ENCODE peak calls at places on chromosomes 11 and 22, in nine cellular contexts. One of them, this sample, is unnamed.

GRCh38 chr11:17524221-17524620 is 20.0 kb downstream of the USH1C start:
- DNase-seq in CD4-positive, alpha-beta memory T cell: no peak
- DNase-seq in heart right ventricle: no peak
- DNase-seq in mammary epithelial cell: no peak
- DNase-seq in ascending aorta: no peak
- DNase-seq in transverse colon: no peak
- DNase-seq in effector memory CD4-positive, alpha-beta T cell: no peak
- DNase-seq in HCT116: no peak
- DNase-seq in tibial nerve: no peak
- DNase-seq in this sample: no peak

GRCh38 chr11:64409707-64410395 is 50.9 kb downstream of the RPS6KA4 start:
- DNase-seq in CD4-positive, alpha-beta memory T cell: no peak
- DNase-seq in heart right ventricle: no peak
- DNase-seq in mammary epithelial cell: no peak
- DNase-seq in ascending aorta: no peak
- DNase-seq in transverse colon: peak; percentile 26
- DNase-seq in effector memory CD4-positive, alpha-beta T cell: no peak
- DNase-seq in HCT116: no peak
- DNase-seq in tibial nerve: no peak
- DNase-seq in this sample: no peak

GRCh38 chr11:68012843-68013610 is 2.9 kb downstream of the ALDH3B1 start:
- DNase-seq in CD4-positive, alpha-beta memory T cell: no peak
- DNase-seq in heart right ventricle: no peak
- DNase-seq in mammary epithelial cell: peak; percentile 91
- DNase-seq in ascending aorta: no peak
- DNase-seq in transverse colon: no peak
- DNase-seq in effector memory CD4-positive, alpha-beta T cell: no peak
- DNase-seq in HCT116: peak; percentile 80
- DNase-seq in tibial nerve: peak; percentile 51
- DNase-seq in this sample: no peak

GRCh38 chr11:61082161-61082870 is 20.0 kb upstream of the CD5 start:
- DNase-seq in CD4-positive, alpha-beta memory T cell: no peak
- DNase-seq in heart right ventricle: no peak
- DNase-seq in mammary epithelial cell: no peak
- DNase-seq in ascending aorta: no peak
- DNase-seq in transverse colon: no peak
- DNase-seq in effector memory CD4-positive, alpha-beta T cell: no peak
- DNase-seq in HCT116: no peak
- DNase-seq in tibial nerve: no peak
- DNase-seq in this sample: no peak

GRCh38 chr22:37331034-37331428 is 48.7 kb downstream of the CYTH4 start:
- DNase-seq in CD4-positive, alpha-beta memory T cell: no peak
- DNase-seq in heart right ventricle: no peak
- DNase-seq in mammary epithelial cell: peak; percentile 54
- DNase-seq in ascending aorta: no peak
- DNase-seq in transverse colon: no peak
- DNase-seq in effector memory CD4-positive, alpha-beta T cell: no peak
- DNase-seq in HCT116: no peak
- DNase-seq in tibial nerve: no peak
- DNase-seq in this sample: no peak

GRCh38 chr11:77503006-77503405 is 29.1 kb upstream of the PAK1 start:
- DNase-seq in CD4-positive, alpha-beta memory T cell: no peak
- DNase-seq in heart right ventricle: no peak
- DNase-seq in mammary epithelial cell: no peak
- DNase-seq in ascending aorta: no peak
- DNase-seq in transverse colon: no peak
- DNase-seq in effector memory CD4-positive, alpha-beta T cell: no peak
- DNase-seq in HCT116: no peak
- DNase-seq in tibial nerve: no peak
- DNase-seq in this sample: no peak

GRCh38 chr22:29109853-29110252 is 37.0 kb downstream of the KREMEN1 start:
- DNase-seq in CD4-positive, alpha-beta memory T cell: no peak
- DNase-seq in heart right ventricle: no peak
- DNase-seq in mammary epithelial cell: no peak
- DNase-seq in ascending aorta: no peak
- DNase-seq in transverse colon: no peak
- DNase-seq in effector memory CD4-positive, alpha-beta T cell: no peak
- DNase-seq in HCT116: no peak
- DNase-seq in tibial nerve: no peak
- DNase-seq in this sample: no peak

GRCh38 chr11:122593473-122594420 is 61.8 kb upstream of the UBASH3B start:
- DNase-seq in CD4-positive, alpha-beta memory T cell: no peak
- DNase-seq in heart right ventricle: no peak
- DNase-seq in mammary epithelial cell: no peak
- DNase-seq in ascending aorta: no peak
- DNase-seq in transverse colon: no peak
- DNase-seq in effector memory CD4-positive, alpha-beta T cell: no peak
- DNase-seq in HCT116: no peak
- DNase-seq in tibial nerve: no peak
- DNase-seq in this sample: no peak

GRCh38 chr11:15819679-15820286 is 536.6 kb downstream of the SOX6 start:
- DNase-seq in CD4-positive, alpha-beta memory T cell: peak; percentile 6
- DNase-seq in heart right ventricle: peak; percentile 79
- DNase-seq in mammary epithelial cell: peak; percentile 64
- DNase-seq in ascending aorta: no peak
- DNase-seq in transverse colon: peak; percentile 87
- DNase-seq in effector memory CD4-positive, alpha-beta T cell: no peak
- DNase-seq in HCT116: peak; percentile 29
- DNase-seq in tibial nerve: peak; percentile 36
- DNase-seq in this sample: no peak

GRCh38 chr22:33832558-33833151 is 87.6 kb downstream of the LARGE1 start:
- DNase-seq in CD4-positive, alpha-beta memory T cell: no peak
- DNase-seq in heart right ventricle: peak; percentile 70
- DNase-seq in mammary epithelial cell: no peak
- DNase-seq in ascending aorta: no peak
- DNase-seq in transverse colon: no peak
- DNase-seq in effector memory CD4-positive, alpha-beta T cell: no peak
- DNase-seq in HCT116: no peak
- DNase-seq in tibial nerve: no peak
- DNase-seq in this sample: no peak

GRCh38 chr11:108766596-108767173 is 101.8 kb downstream of the DDX10 start:
- DNase-seq in CD4-positive, alpha-beta memory T cell: no peak
- DNase-seq in heart right ventricle: no peak
- DNase-seq in mammary epithelial cell: no peak
- DNase-seq in ascending aorta: no peak
- DNase-seq in transverse colon: no peak
- DNase-seq in effector memory CD4-positive, alpha-beta T cell: no peak
- DNase-seq in HCT116: no peak
- DNase-seq in tibial nerve: no peak
- DNase-seq in this sample: no peak

GRCh38 chr22:34669001-34669400 is 397.0 kb upstream of the ISX start:
- DNase-seq in CD4-positive, alpha-beta memory T cell: no peak
- DNase-seq in heart right ventricle: no peak
- DNase-seq in mammary epithelial cell: peak; percentile 65
- DNase-seq in ascending aorta: no peak
- DNase-seq in transverse colon: no peak
- DNase-seq in effector memory CD4-positive, alpha-beta T cell: no peak
- DNase-seq in HCT116: no peak
- DNase-seq in tibial nerve: no peak
- DNase-seq in this sample: no peak

GRCh38 chr11:67700141-67700540 is 25.7 kb upstream of the ALDH3B2 start:
- DNase-seq in CD4-positive, alpha-beta memory T cell: no peak
- DNase-seq in heart right ventricle: no peak
- DNase-seq in mammary epithelial cell: no peak
- DNase-seq in ascending aorta: no peak
- DNase-seq in transverse colon: no peak
- DNase-seq in effector memory CD4-positive, alpha-beta T cell: no peak
- DNase-seq in HCT116: no peak
- DNase-seq in tibial nerve: no peak
- DNase-seq in this sample: no peak

DNA sequence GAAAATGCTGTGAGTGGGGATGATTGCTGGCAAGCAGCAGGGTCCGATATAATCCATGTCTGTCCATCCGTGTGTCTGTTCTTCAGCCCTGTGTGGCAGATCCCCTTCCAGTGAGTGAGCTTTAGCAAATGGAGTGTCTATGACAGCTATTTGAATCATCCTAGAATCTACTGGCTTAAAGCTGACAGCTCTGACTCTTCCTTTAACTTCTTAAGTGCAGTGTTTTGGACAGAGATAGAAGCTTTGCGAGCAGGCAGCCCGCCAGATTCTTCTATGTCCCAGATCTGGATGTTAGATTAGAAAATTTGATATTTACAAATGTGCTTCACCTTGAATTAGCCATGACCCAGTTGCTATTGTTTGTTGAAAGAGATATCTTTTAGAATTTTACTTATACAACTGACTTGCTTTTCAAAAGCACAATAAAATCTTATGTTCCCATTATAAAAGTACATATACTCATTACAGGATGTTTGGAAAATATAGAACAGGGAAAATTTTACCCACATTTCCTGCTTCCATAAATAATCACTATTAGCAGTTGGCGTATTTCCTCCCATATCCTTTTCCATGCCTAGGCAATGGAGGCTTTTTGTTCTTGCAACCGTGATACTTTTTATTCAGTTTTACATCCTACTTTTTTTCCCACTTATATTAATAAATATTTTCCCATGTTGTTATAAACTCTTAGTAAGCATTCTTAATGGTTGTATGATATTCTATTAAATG is 124.5 kb downstream of the COMMD9 start:
- DNase-seq in CD4-positive, alpha-beta memory T cell: no peak
- DNase-seq in heart right ventricle: no peak
- DNase-seq in mammary epithelial cell: no peak
- DNase-seq in ascending aorta: no peak
- DNase-seq in transverse colon: no peak
- DNase-seq in effector memory CD4-positive, alpha-beta T cell: no peak
- DNase-seq in HCT116: no peak
- DNase-seq in tibial nerve: no peak
- DNase-seq in this sample: no peak
- H3K4me3 ChIP-seq in CD4-positive, alpha-beta memory T cell: no peak overlapping the region
- H3K4me3 ChIP-seq in heart right ventricle: no peak overlapping the region
- H3K4me3 ChIP-seq in mammary epithelial cell: no peak overlapping the region
- H3K4me3 ChIP-seq in ascending aorta: no peak overlapping the region
- H3K4me3 ChIP-seq in transverse colon: no peak overlapping the region
- H3K4me3 ChIP-seq in effector memory CD4-positive, alpha-beta T cell: no peak overlapping the region
- H3K4me3 ChIP-seq in HCT116: no peak overlapping the region
- H3K4me3 ChIP-seq in tibial nerve: no peak overlapping the region
- H3K4me3 ChIP-seq in this sample: no peak overlapping the region

GRCh38 chr22:49849161-49850020 is 4.3 kb upstream of the ZBED4 start:
- DNase-seq in CD4-positive, alpha-beta memory T cell: no peak
- DNase-seq in heart right ventricle: no peak
- DNase-seq in mammary epithelial cell: no peak
- DNase-seq in ascending aorta: no peak
- DNase-seq in transverse colon: no peak
- DNase-seq in effector memory CD4-positive, alpha-beta T cell: no peak
- DNase-seq in HCT116: no peak
- DNase-seq in tibial nerve: no peak
- DNase-seq in this sample: no peak

GRCh38 chr22:49845241-49845640 is 8.4 kb upstream of the ZBED4 start:
- DNase-seq in CD4-positive, alpha-beta memory T cell: no peak
- DNase-seq in heart right ventricle: no peak
- DNase-seq in mammary epithelial cell: no peak
- DNase-seq in ascending aorta: no peak
- DNase-seq in transverse colon: no peak
- DNase-seq in effector memory CD4-positive, alpha-beta T cell: no peak
- DNase-seq in HCT116: no peak
- DNase-seq in tibial nerve: no peak
- DNase-seq in this sample: no peak

GRCh38 chr22:49847751-49848689 is 5.6 kb upstream of the ZBED4 start:
- DNase-seq in CD4-positive, alpha-beta memory T cell: no peak
- DNase-seq in heart right ventricle: no peak
- DNase-seq in mammary epithelial cell: no peak
- DNase-seq in ascending aorta: no peak
- DNase-seq in transverse colon: peak; percentile 37
- DNase-seq in effector memory CD4-positive, alpha-beta T cell: no peak
- DNase-seq in HCT116: no peak
- DNase-seq in tibial nerve: no peak
- DNase-seq in this sample: no peak

GRCh38 chr22:49848690-49849160 is 4.9 kb upstream of the ZBED4 start:
- DNase-seq in CD4-positive, alpha-beta memory T cell: no peak
- DNase-seq in heart right ventricle: no peak
- DNase-seq in mammary epithelial cell: no peak
- DNase-seq in ascending aorta: no peak
- DNase-seq in transverse colon: no peak
- DNase-seq in effector memory CD4-positive, alpha-beta T cell: no peak
- DNase-seq in HCT116: no peak
- DNase-seq in tibial nerve: no peak
- DNase-seq in this sample: no peak

DNA sequence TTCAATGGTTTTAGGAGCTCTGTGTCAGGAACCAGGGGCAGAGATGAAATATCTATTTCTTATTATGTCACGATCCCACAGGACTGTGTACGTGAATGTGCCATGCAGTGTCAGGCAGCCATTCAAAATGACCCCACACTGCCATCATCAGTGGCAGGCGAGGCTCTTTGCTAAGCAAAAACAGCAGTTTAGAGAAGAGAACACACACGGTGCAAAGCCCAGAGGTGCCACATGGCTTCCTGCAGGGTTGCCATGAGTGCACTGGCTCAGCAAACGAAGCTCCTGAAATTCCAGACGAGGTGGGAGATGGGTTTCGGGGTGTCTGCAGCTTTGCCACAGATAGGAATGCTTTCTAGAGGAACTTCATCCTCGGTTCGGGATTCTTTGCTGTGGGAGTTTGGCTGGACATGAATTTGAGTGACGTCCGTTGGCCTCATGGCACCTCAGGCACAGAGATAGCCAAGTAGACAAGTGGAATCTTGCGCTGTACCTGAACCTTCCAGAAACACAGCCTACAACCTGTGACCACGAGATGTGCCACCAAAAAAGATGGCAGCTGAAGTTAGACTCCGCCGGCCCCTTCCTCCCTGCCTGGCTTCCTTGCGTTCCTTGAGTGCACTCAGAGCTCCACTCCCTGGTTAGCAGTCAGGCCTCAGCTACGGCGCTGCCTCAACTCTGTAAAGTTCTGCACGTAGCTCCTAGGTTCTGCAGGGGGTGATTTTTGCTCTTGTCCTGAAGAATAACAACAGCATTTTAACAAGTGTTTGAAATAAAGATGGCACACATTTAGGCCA is 7.8 kb upstream of the ZBED4 start:
- DNase-seq in CD4-positive, alpha-beta memory T cell: no peak
- DNase-seq in heart right ventricle: no peak
- DNase-seq in mammary epithelial cell: no peak
- DNase-seq in ascending aorta: no peak
- DNase-seq in transverse colon: no peak
- DNase-seq in effector memory CD4-positive, alpha-beta T cell: no peak
- DNase-seq in HCT116: no peak
- DNase-seq in tibial nerve: no peak
- DNase-seq in this sample: no peak
- H3K27me3 ChIP-seq in CD4-positive, alpha-beta memory T cell: no peaks in the 10 kb centered on the region
- H3K27me3 ChIP-seq in heart right ventricle: peaks cover 44% of the 10 kb centered on the region
- H3K27me3 ChIP-seq in mammary epithelial cell: peaks cover 37% of the 10 kb centered on the region
- H3K27me3 ChIP-seq in ascending aorta: peaks cover 21% of the 10 kb centered on the region
- H3K27me3 ChIP-seq in transverse colon: peaks cover 49% of the 10 kb centered on the region
- H3K27me3 ChIP-seq in effector memory CD4-positive, alpha-beta T cell: no peaks in the 10 kb centered on the region
- H3K27me3 ChIP-seq in HCT116: no peaks in the 10 kb centered on the region
- H3K27me3 ChIP-seq in tibial nerve: peaks cover 44% of the 10 kb centered on the region
- H3K27me3 ChIP-seq in this sample: peaks cover 1% of the 10 kb centered on the region

GRCh38 chr11:92765418-92765817 is 204.0 kb upstream of the MTNR1B start:
- DNase-seq in CD4-positive, alpha-beta memory T cell: no peak
- DNase-seq in heart right ventricle: no peak
- DNase-seq in mammary epithelial cell: no peak
- DNase-seq in ascending aorta: no peak
- DNase-seq in transverse colon: no peak
- DNase-seq in effector memory CD4-positive, alpha-beta T cell: no peak
- DNase-seq in HCT116: no peak
- DNase-seq in tibial nerve: no peak
- DNase-seq in this sample: no peak
- H3K4me3 ChIP-seq in CD4-positive, alpha-beta memory T cell: no peak overlapping the region
- H3K4me3 ChIP-seq in heart right ventricle: no peak overlapping the region
- H3K4me3 ChIP-seq in mammary epithelial cell: no peak overlapping the region
- H3K4me3 ChIP-seq in ascending aorta: no peak overlapping the region
- H3K4me3 ChIP-seq in transverse colon: no peak overlapping the region
- H3K4me3 ChIP-seq in effector memory CD4-positive, alpha-beta T cell: no peak overlapping the region
- H3K4me3 ChIP-seq in HCT116: no peak overlapping the region
- H3K4me3 ChIP-seq in tibial nerve: no peak overlapping the region
- H3K4me3 ChIP-seq in this sample: no peak overlapping the region

GRCh38 chr11:20933086-20933485 is 263.7 kb downstream of the NELL1 start:
- DNase-seq in CD4-positive, alpha-beta memory T cell: no peak
- DNase-seq in heart right ventricle: no peak
- DNase-seq in mammary epithelial cell: no peak
- DNase-seq in ascending aorta: no peak
- DNase-seq in transverse colon: no peak
- DNase-seq in effector memory CD4-positive, alpha-beta T cell: no peak
- DNase-seq in HCT116: no peak
- DNase-seq in tibial nerve: no peak
- DNase-seq in this sample: no peak
- H3K27me3 ChIP-seq in CD4-positive, alpha-beta memory T cell: no peaks in the 10 kb centered on the region
- H3K27me3 ChIP-seq in heart right ventricle: no peaks in the 10 kb centered on the region
- H3K27me3 ChIP-seq in mammary epithelial cell: no peaks in the 10 kb centered on the region
- H3K27me3 ChIP-seq in ascending aorta: no peaks in the 10 kb centered on the region
- H3K27me3 ChIP-seq in transverse colon: no peaks in the 10 kb centered on the region
- H3K27me3 ChIP-seq in effector memory CD4-positive, alpha-beta T cell: no peaks in the 10 kb centered on the region
- H3K27me3 ChIP-seq in HCT116: no peaks in the 10 kb centered on the region
- H3K27me3 ChIP-seq in tibial nerve: no peaks in the 10 kb centered on the region
- H3K27me3 ChIP-seq in this sample: no peaks in the 10 kb centered on the region